ENCODE peak calls at places on chromosomes 4 and X, in eight cellular contexts. B, A, R, H, J, G, N and V are unnamed samples.

GRCh38 chrX:13533726-13534125 is 35.7 kb upstream of the EGFL6 start:
- DNase-seq in G (no peak), A (no peak), H (no peak), R (peak; percentile 48), B (peak; percentile 19), J (no peak), N (peak; percentile 66), V (no peak)

GRCh38 chr4:112189754-112190153 is 41.8 kb upstream of the AP1AR start:
- DNase-seq in R (peak; percentile 18), N (peak; percentile 37), G (no peak), A (no peak), B (no peak), J (no peak), H (no peak), V (no peak)

GRCh38 chr4:126916626-126917140 is 716.1 kb upstream of the INTU start:
- DNase-seq in B (no peak), H (no peak), R (no peak), N (peak; percentile 89), J (no peak), A (no peak), G (no peak), V (peak; percentile 64)

GRCh38 chr4:134132086-134132783 is 69.4 kb downstream of the PABPC4L start:
- DNase-seq in H (no peak), G (no peak), A (no peak), R (peak; percentile 45), B (no peak), J (no peak), N (no peak), V (no peak)

GRCh38 chr4:182346250-182346649 is 103.0 kb downstream of the TENM3 start:
- DNase-seq in R (no peak), H (no peak), J (no peak), A (no peak), N (no peak), B (no peak), G (no peak), V (no peak)

GRCh38 chrX:115696939-115697338 is 136.0 kb downstream of the PLS3 start:
- DNase-seq in R (no peak), B (no peak), G (no peak), A (no peak), N (no peak), J (no peak), H (no peak), V (no peak)

GRCh38 chr4:96483308-96484030 is 643.6 kb downstream of the PDHA2 start:
- DNase-seq in J (peak; percentile 2), H (no peak), B (no peak), A (no peak), G (no peak), N (no peak), R (peak; percentile 2), V (no peak)

GRCh38 chrX:147183161-147183560 is 368.6 kb upstream of the CXorf51A start:
- DNase-seq in R (no peak), G (peak; percentile 14), B (no peak), H (no peak), N (no peak), J (no peak), A (no peak), V (no peak)

GRCh38 chr4:97627785-97628184 is 515.5 kb downstream of the STPG2 start:
- DNase-seq in B (no peak), G (no peak), J (no peak), H (no peak), N (no peak), A (no peak), R (no peak), V (no peak)

GRCh38 chr4:112648263-112649054 is 11.5 kb downstream of the LARP7 start:
- DNase-seq in R (no peak), H (no peak), N (no peak), B (no peak), J (peak; percentile 82), G (no peak), A (no peak), V (no peak)

GRCh38 chrX:118983513-118983912 is 9.1 kb downstream of the LONRF3 start:
- DNase-seq in B (no peak), N (no peak), A (no peak), H (no peak), R (no peak), G (no peak), J (no peak), V (no peak)

GRCh38 chr4:10237131-10237530 is 120.5 kb upstream of the WDR1 start:
- DNase-seq in N (no peak), B (peak; percentile 0), H (no peak), R (no peak), G (no peak), A (no peak), J (no peak), V (no peak)

GRCh38 chr4:94345267-94345666 is 2.6 kb upstream of the HPGDS start:
- DNase-seq in N (no peak), R (no peak), A (no peak), B (peak; percentile 15), H (no peak), G (no peak), J (no peak), V (no peak)

GRCh38 chrX:73863268-73863667 is 300.3 kb downstream of the CHIC1 start:
- DNase-seq in N (no peak), R (no peak), G (no peak), J (no peak), B (no peak), H (no peak), A (no peak), V (no peak)

GRCh38 chrX:46588263-46588662 is 14.7 kb downstream of the CHST7 start:
- DNase-seq in G (no peak), H (no peak), R (peak; percentile 22), A (peak; percentile 36), N (peak; percentile 67), B (no peak), J (no peak), V (no peak)

GRCh38 chr4:75907956-75908355 is 5.7 kb upstream of the PPEF2 start:
- DNase-seq in G (no peak), N (no peak), J (no peak), R (no peak), A (no peak), B (peak; percentile 84), H (no peak), V (no peak)

GRCh38 chrX:133437356-133437755 is 22.1 kb upstream of the GPC4 start:
- DNase-seq in R (no peak), B (no peak), N (no peak), G (no peak), A (no peak), J (no peak), H (no peak), V (no peak)

GRCh38 chrX:131588995-131589394 is 45.1 kb downstream of the OR13H1 start:
- DNase-seq in G (no peak), J (no peak), A (no peak), H (no peak), B (no peak), R (no peak), N (peak; percentile 10), V (no peak)

GRCh38 chr4:124415206-124415605 is 297.3 kb downstream of the ANKRD50 start:
- DNase-seq in N (peak; percentile 43), H (no peak), J (no peak), G (no peak), R (peak; percentile 8), A (no peak), B (no peak), V (no peak)
- H3K4me3 ChIP-seq in N (no peak overlapping the region), H (no peak overlapping the region), J (no peak overlapping the region), G (no peak overlapping the region), R (no peak overlapping the region), A (no peak overlapping the region), B (no peak overlapping the region), V (no peak overlapping the region)

GRCh38 chr4:68906238-68907137 is 45.1 kb downstream of the UGT2A3 start:
- DNase-seq in B (no peak), G (no peak), N (no peak), H (no peak), A (no peak), J (no peak), R (no peak), V (no peak)
- H3K4me3 ChIP-seq in B (no peak overlapping the region), G (no peak overlapping the region), N (no peak overlapping the region), H (peak overlapping the region; percentile 18), A (peak overlapping the region; percentile 18), J (no peak overlapping the region), R (peak overlapping the region; percentile 52), V (no peak overlapping the region)

DNA sequence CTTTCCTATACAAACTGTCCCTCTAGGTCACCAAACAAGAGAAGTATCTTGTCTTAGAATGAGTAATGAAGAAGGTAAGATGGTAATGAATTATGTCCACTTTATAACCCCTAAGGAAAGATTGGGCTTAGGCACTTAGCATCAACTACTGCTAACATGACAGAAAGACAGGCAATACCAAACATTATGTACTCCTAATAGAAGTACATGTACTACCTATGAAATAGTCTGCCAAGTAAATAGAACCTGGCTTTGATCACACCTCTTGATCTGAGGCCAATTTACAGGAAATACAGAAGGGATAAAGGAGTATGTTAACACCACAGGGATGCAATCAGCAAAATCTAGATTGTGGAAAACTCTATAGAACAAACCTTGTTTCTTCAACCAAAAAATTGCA is 14.1 kb upstream of the PCYT1B start:
- DNase-seq in J (no peak), H (no peak), N (no peak), R (no peak), B (no peak), G (no peak), A (no peak), V (no peak)
- H3K4me3 ChIP-seq in J (no peak overlapping the region), H (no peak overlapping the region), N (no peak overlapping the region), R (no peak overlapping the region), B (no peak overlapping the region), G (no peak overlapping the region), A (no peak overlapping the region), V (no peak overlapping the region)

GRCh38 chrX:17656556-17656955 is 80.7 kb upstream of the SCML1 start:
- DNase-seq in G (no peak), H (no peak), N (no peak), J (no peak), R (no peak), A (no peak), B (no peak), V (no peak)

GRCh38 chrX:17654116-17654515 is 83.2 kb upstream of the SCML1 start:
- DNase-seq in N (no peak), H (no peak), J (no peak), G (no peak), R (no peak), A (no peak), B (no peak), V (no peak)

GRCh38 chrX:17656035-17656418 is 81.3 kb upstream of the SCML1 start:
- DNase-seq in N (no peak), R (no peak), B (no peak), G (no peak), H (no peak), A (no peak), J (no peak), V (no peak)

DNA sequence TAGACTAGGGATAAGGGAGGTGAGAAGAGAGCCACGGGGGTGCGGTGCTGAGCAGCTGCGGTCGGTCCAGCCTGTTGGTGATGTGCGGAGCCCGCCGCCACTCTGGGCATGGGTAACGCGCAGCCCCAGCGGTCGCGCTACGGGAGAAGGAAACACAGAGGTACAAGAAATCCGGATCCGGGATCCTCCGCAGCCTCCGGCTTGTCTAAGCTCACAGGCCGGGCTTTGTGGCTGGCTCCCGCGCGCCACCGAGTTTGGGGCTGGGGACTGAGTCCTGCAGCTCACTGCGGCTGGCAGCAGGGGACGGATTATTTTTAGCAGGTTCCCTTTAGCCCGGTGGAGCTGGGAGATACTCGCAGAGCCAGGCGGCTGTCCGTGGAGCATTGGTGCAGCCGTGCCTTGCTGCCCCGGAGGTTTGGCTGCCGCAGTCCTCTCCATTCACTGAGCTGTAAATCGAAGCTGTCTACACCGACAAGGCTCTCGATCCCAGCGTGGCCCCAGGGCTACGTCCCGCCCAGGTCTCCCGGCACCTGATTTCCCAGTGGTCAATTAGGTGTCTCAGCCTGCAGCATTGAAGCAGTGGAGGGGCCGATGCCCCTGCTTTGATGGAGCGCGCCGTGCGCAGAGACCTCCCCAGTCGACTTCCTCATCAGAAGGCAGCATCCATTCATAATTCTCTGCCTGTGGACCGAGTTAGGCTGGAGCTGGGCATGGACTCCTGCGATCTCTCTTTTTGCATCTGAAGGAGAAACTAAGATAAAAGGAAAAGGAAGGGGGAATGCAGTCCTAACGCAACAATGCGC is 81.9 kb upstream of the SCML1 start:
- DNase-seq in A (no peak), B (no peak), H (no peak), R (no peak), J (peak; percentile 13), N (no peak), G (no peak), V (no peak)
- H3K4me3 ChIP-seq in A (peak overlapping the region; percentile 22), B (no peak overlapping the region), H (peak overlapping the region; percentile 28), R (peak overlapping the region; percentile 47), J (peak overlapping the region; percentile 39), N (no peak overlapping the region), G (no peak overlapping the region), V (peak overlapping the region; percentile 45)